ENCODE peak calls at places on chromosomes 6 and 20, in four cellular contexts. O, Q, C and V are unnamed samples. For H3K9me1, the result is how much of the 10 kb centered on the place peaks cover.

GRCh38 chr6:149887343-149887742 is 10.6 kb downstream of the RAET1E start:
- DNase-seq in O (peak), Q (no peak), C (no peak), V (peak)

GRCh38 chr20:44053046-44053445 is 133.9 kb downstream of the JPH2 start:
- DNase-seq in O (no peak), Q (no peak), C (no peak), V (no peak)

GRCh38 chr6:44180886-44181285 is 22.3 kb downstream of the CAPN11 start:
- DNase-seq in O (no peak), Q (no peak), C (no peak), V (no peak)

GRCh38 chr20:2955257-2955950 is 82.1 kb downstream of the PTPRA start:
- DNase-seq in O (no peak), Q (no peak), C (no peak), V (no peak)

GRCh38 chr20:57030611-57031600 is 235.5 kb downstream of the BMP7 start:
- DNase-seq in O (no peak), Q (no peak), C (no peak), V (peak)

GRCh38 chr6:17986656-17987575 is 519 bp downstream of the KIF13A start:
- DNase-seq in O (no peak), Q (peak), C (peak), V (peak)

GRCh38 chr20:50460608-50461268 is 49.4 kb upstream of the PTPN1 start:
- DNase-seq in O (no peak), Q (peak), C (peak), V (peak)

GRCh38 chr20:881051-881820 is 34.9 kb downstream of the ANGPT4 start:
- DNase-seq in O (no peak), Q (peak), C (no peak), V (peak)

GRCh38 chr6:161227004-161227950 is 46.6 kb downstream of the AGPAT4 start:
- DNase-seq in O (no peak), Q (peak), C (peak), V (peak)

GRCh38 chr6:38364127-38364526 is 275.6 kb downstream of the BTBD9 start:
- DNase-seq in O (no peak), Q (peak), C (no peak), V (no peak)

GRCh38 chr6:165663283-165663735 is 268 bp upstream of the PDE10A start:
- DNase-seq in O (no peak), Q (peak), C (no peak), V (peak)

GRCh38 chr6:119158057-119158848 is 79.8 kb upstream of the FAM184A start:
- DNase-seq in O (no peak), Q (no peak), C (no peak), V (peak)

GRCh38 chr6:39913391-39913916 is 20.8 kb downstream of the MOCS1 start:
- DNase-seq in O (no peak), Q (no peak), C (no peak), V (no peak)

GRCh38 chr6:40015530-40015929 is 81.3 kb upstream of the MOCS1 start:
- DNase-seq in O (no peak), Q (no peak), C (no peak), V (no peak)

GRCh38 chr20:22584630-22584921 is 204 bp upstream of the FOXA2 start:
- DNase-seq in O (no peak), Q (no peak), C (peak), V (no peak)

GRCh38 chr20:19827818-19828217 is 69.8 kb downstream of the RIN2 start:
- DNase-seq in O (no peak), Q (no peak), C (no peak), V (no peak)

GRCh38 chr6:48765352-48765961 is 654.5 kb upstream of the PTCHD4 start:
- DNase-seq in O (no peak), Q (peak), C (no peak), V (peak)

GRCh38 chr20:4006640-4007039 is 8.7 kb downstream of the RNF24 start:
- DNase-seq in O (no peak), Q (no peak), C (no peak), V (no peak)

GRCh38 chr6:133701633-133702331 is 187.1 kb upstream of the TCF21 start:
- DNase-seq in O (no peak), Q (no peak), C (peak), V (peak)

GRCh38 chr6:121890307-121890910 is 455.0 kb downstream of the GJA1 start:
- DNase-seq in O (no peak), Q (peak), C (no peak), V (no peak)

GRCh38 chr20:6152777-6153176 is 29.9 kb upstream of the FERMT1 start:
- DNase-seq in O (no peak), Q (no peak), C (no peak), V (no peak)

GRCh38 chr6:20198764-20199174 is 13.5 kb downstream of the MBOAT1 start:
- DNase-seq in O (no peak), Q (no peak), C (no peak), V (no peak)

GRCh38 chr6:147950623-147950987 is 392.0 kb upstream of the SASH1 start:
- DNase-seq in O (no peak), Q (no peak), C (no peak), V (peak)

GRCh38 chr20:39823239-39823638 is 861.1 kb downstream of the DHX35 start:
- DNase-seq in O (no peak), Q (peak), C (no peak), V (peak)

GRCh38 chr20:9903048-9903651 is 64.3 kb upstream of the PAK5 start:
- DNase-seq in O (no peak), Q (peak), C (no peak), V (no peak)

GRCh38 chr20:36179170-36179945 is 24.8 kb downstream of the EPB41L1 start:
- DNase-seq in O (no peak), Q (no peak), C (no peak), V (no peak)

GRCh38 chr20:11366660-11367059 is 551.0 kb upstream of the BTBD3 start:
- DNase-seq in O (no peak), Q (no peak), C (no peak), V (peak)

GRCh38 chr20:7841291-7841966 is 98.8 kb downstream of the HAO1 start:
- DNase-seq in O (no peak), Q (peak), C (no peak), V (peak)

GRCh38 chr20:41137412-41138216 is at the start of gene PLCG1:
- DNase-seq in O (no peak), Q (peak), C (peak), V (peak)

DNA sequence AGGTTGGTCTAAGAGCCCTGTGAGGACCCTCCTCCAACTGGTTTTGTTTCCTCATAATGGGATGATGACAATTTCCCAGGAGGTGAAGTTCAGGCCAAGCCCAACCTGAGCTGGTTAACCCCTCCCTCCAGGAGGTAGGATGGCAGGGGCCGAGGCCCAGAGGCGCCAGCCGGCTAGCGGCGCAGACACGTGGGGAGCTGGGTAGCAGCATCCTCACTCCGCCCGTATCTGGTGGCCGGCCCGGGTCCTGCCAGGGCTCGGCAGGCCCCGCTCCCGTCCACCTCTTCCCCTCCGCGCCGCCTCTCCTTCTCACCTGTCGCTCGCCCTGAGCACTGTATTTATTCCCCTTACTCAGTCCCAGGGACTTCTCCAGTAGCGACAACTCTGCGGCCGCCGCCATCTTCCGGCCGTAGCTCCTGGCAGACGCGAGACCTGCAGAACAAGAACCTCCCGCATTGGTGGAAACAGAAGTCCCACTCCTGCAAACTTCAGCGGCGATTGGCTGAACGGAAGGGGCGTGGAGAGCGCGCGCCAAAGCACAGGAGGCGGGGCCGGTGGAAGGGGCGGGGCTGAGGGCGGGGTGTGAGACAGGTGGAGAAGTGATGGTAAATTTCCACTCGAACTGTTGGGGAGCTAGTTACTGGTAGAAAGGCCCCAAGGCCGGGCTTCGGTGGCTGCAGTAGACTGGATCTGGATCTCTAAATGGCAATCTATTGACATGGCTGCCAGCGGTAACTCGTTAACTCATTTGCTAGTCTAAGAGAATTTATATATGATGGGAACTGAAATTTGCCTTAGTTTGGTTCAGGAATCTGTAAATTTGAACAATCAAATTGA is at the start of gene EEF1E1:
- DNase-seq in O (peak), Q (peak), C (peak), V (peak)
- H3K9me1 ChIP-seq in O (under half), Q (under half), C (under half), V (under half)

GRCh38 chr6:73722318-73723060 is 26.5 kb downstream of the CD109 start:
- DNase-seq in O (no peak), Q (peak), C (no peak), V (peak)
- H3K9me1 ChIP-seq in O (under half), Q (under half), C (under half), V (under half)

GRCh38 chr20:53097371-53097770 is 125.2 kb downstream of the TSHZ2 start:
- DNase-seq in O (no peak), Q (no peak), C (no peak), V (no peak)

GRCh38 chr20:53088786-53089185 is 116.6 kb downstream of the TSHZ2 start:
- DNase-seq in O (no peak), Q (no peak), C (no peak), V (no peak)

GRCh38 chr20:53089866-53090265 is 117.7 kb downstream of the TSHZ2 start:
- DNase-seq in O (no peak), Q (no peak), C (no peak), V (no peak)

GRCh38 chr20:53091789-53092188 is 119.6 kb downstream of the TSHZ2 start:
- DNase-seq in O (no peak), Q (no peak), C (no peak), V (no peak)

DNA sequence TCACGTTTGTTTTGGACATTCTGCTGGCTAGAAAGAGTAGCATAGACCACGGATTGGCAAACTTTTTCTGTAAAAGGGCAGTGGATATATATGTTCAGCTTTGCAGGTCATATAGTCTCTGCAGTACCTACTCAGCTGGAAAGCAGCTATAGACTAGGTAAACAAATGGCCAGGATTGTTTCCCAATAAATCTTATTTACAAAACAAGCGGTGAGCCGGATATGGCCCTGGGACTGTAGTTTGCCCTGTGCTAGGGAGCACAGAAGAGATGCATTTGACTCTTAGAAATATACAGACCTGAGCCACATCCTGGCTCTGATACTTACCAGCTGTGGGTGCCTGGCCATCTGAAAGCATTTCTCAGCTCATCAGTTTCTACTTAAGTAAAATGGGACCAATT is 120.6 kb downstream of the TSHZ2 start:
- DNase-seq in O (no peak), Q (no peak), C (no peak), V (no peak)
- H3K9me1 ChIP-seq in O (under half), Q (under half), C (under half), V (under half)

GRCh38 chr6:168462454-168462853 is 21.5 kb downstream of the SMOC2 start:
- DNase-seq in O (no peak), Q (no peak), C (no peak), V (no peak)
- H3K9me1 ChIP-seq in O (under half), Q (under half), C (under half), V (under half)

GRCh38 chr6:14317616-14318015 is 200.0 kb downstream of the CD83 start:
- DNase-seq in O (no peak), Q (no peak), C (no peak), V (no peak)
- H3K9me1 ChIP-seq in O (under half), Q (under half), C (under half), V (under half)

GRCh38 chr20:33062105-33062629 is 8.5 kb downstream of the BPIFB3 start:
- DNase-seq in O (no peak), Q (no peak), C (no peak), V (no peak)

GRCh38 chr20:33059136-33059535 is 5.4 kb downstream of the BPIFB3 start:
- DNase-seq in O (no peak), Q (no peak), C (no peak), V (no peak)

GRCh38 chr20:33061626-33062025 is 7.9 kb downstream of the BPIFB3 start:
- DNase-seq in O (no peak), Q (no peak), C (no peak), V (no peak)

GRCh38 chr20:33062750-33063149 is 9.0 kb downstream of the BPIFB3 start:
- DNase-seq in O (no peak), Q (no peak), C (no peak), V (no peak)

GRCh38 chr20:33059741-33060390 is 6.2 kb downstream of the BPIFB3 start:
- DNase-seq in O (no peak), Q (no peak), C (no peak), V (no peak)
- H3K9me1 ChIP-seq in O (under half), Q (under half), C (under half), V (under half)

GRCh38 chr20:21026951-21027350 is 79.2 kb downstream of the LINC00237 start:
- DNase-seq in O (no peak), Q (no peak), C (no peak), V (no peak)
- H3K9me1 ChIP-seq in O (under half), Q (under half), C (under half), V (under half)

DNA sequence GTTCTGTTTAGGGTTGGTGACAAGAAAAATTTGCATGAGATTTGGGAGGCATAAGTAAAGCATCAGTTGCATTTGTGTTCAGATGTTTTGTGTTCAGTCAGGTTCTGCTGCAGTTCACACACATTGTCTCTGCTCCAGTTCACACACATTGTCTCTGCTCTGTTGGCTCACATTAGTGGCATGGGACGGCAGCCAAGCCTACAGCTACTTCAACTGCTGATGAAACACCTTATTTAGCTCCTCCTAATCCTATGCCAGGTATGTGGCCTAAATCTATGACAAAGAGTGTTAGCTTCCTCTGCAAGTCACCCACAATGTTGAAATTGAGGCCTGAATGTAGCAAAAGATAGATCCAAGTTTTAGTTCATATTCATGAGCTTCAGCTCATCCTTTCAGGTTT is 278.1 kb upstream of the SYNCRIP start:
- DNase-seq in O (no peak), Q (no peak), C (no peak), V (no peak)
- H3K9me1 ChIP-seq in O (under half), Q (under half), C (under half), V (under half)

GRCh38 chr6:126285871-126286270 is 54.0 kb upstream of the CENPW start:
- DNase-seq in O (no peak), Q (no peak), C (no peak), V (no peak)

GRCh38 chr6:126280287-126280686 is 59.6 kb upstream of the CENPW start:
- DNase-seq in O (no peak), Q (no peak), C (no peak), V (no peak)
- H3K9me1 ChIP-seq in O (under half), Q (under half), C (under half), V (under half)

GRCh38 chr6:10425177-10425972 is 10.5 kb upstream of the TFAP2A start:
- DNase-seq in O (no peak), Q (no peak), C (no peak), V (no peak)
- H3K9me1 ChIP-seq in O (under half), Q (under half), C (under half), V (under half)